ENCODE peak calls at places on chromosomes 16 and 17, in seven cellular contexts. U, R, V, K, E, I and N are unnamed samples.

GRCh38 chr17:82909322-82909904 is 69.6 kb upstream of the ZNF750 start:
- DNase-seq in E (no peak), K (no peak), U (no peak), R (peak; percentile 13), I (no peak), V (no peak), N (no peak)

GRCh38 chr16:46911038-46911437 is 26.9 kb downstream of the GPT2 start:
- DNase-seq in E (no peak), R (no peak), I (no peak), V (no peak), K (no peak), U (no peak), N (no peak)

GRCh38 chr16:4123617-4124300 is 7.5 kb upstream of the ADCY9 start:
- DNase-seq in R (no peak), I (no peak), E (no peak), K (no peak), V (peak; percentile 65), U (no peak), N (peak; percentile 61)

GRCh38 chr17:61221597-61222471 is 177.8 kb upstream of the TBX2 start:
- DNase-seq in U (no peak), R (no peak), K (no peak), I (no peak), E (peak; percentile 1), V (peak; percentile 69), N (no peak)

GRCh38 chr17:69050999-69051775 is 9.5 kb downstream of the ABCA9 start:
- DNase-seq in V (peak; percentile 88), R (no peak), U (no peak), K (no peak), I (no peak), E (no peak), N (peak; percentile 78)

GRCh38 chr17:49035470-49036269 is 38.5 kb downstream of the IGF2BP1 start:
- DNase-seq in U (peak; percentile 11), V (peak; percentile 65), I (peak; percentile 38), K (peak; percentile 13), R (no peak), E (peak; percentile 29), N (peak; percentile 65)

GRCh38 chr17:63786961-63787711 is 13.2 kb downstream of the DDX42 start:
- DNase-seq in R (no peak), V (no peak), E (no peak), I (no peak), U (no peak), K (no peak), N (no peak)

GRCh38 chr17:71941920-71942319 is 178.9 kb upstream of the SOX9 start:
- DNase-seq in V (no peak), I (no peak), R (no peak), U (no peak), K (no peak), E (no peak), N (no peak)

GRCh38 chr16:62277942-62278341 is 241.7 kb upstream of the CDH8 start:
- DNase-seq in V (no peak), U (no peak), I (no peak), K (no peak), R (no peak), E (no peak), N (no peak)

GRCh38 chr17:19454074-19454473 is 43.0 kb downstream of the RNF112 start:
- DNase-seq in K (no peak), R (no peak), I (no peak), E (no peak), U (no peak), V (no peak), N (no peak)

GRCh38 chr17:80146121-80147034 is 550 bp downstream of the EIF4A3 start:
- DNase-seq in E (peak; percentile 15), U (no peak), V (peak; percentile 13), I (no peak), R (no peak), K (no peak), N (peak; percentile 29)

GRCh38 chr16:70685938-70686375 is at the start of gene MTSS2:
- DNase-seq in I (peak; percentile 86), E (no peak), V (peak; percentile 89), R (no peak), K (peak; percentile 86), U (peak; percentile 26), N (peak; percentile 71)